ENCODE peak calls at places on chromosomes 3 and 15, in eight cellular contexts. V is pancreas; E is uterus; Q is NCI-H774; T is stimulated activated CD8-positive, alpha-beta memory T cell treated with anti-CD3 and anti-CD28 coated beads, Interleukin-12 subunit alpha, Interleukin-12 subunit beta, amount 100 ng/mL, for 1 hour; U is T-helper 17 cell; F is mesendoderm; I is Right ventricle myocardium superior. K is an unnamed sample.

GRCh38 chr15:101050647-101051290 is 131.6 kb downstream of the LRRK1 start:
- DNase-seq in V (no peak), E (no peak), Q (no peak), T (no peak), U (no peak), F (no peak), I (no peak), K (no peak)

GRCh38 chr3:71101014-71101413 is 482.5 kb downstream of the FOXP1 start:
- DNase-seq in V (no peak), E (no peak), Q (no peak), T (no peak), U (no peak), F (peak), I (no peak), K (no peak)

GRCh38 chr15:40097968-40098476 is 10.7 kb downstream of the BMF start:
- DNase-seq in V (peak), E (peak), Q (no peak), T (no peak), U (no peak), F (no peak), I (peak), K (peak)

GRCh38 chr3:120854908-120855526 is 53.0 kb upstream of the STXBP5L start:
- DNase-seq in V (no peak), E (no peak), Q (no peak), T (no peak), U (no peak), F (no peak), I (no peak), K (no peak)

GRCh38 chr3:58049143-58049785 is 41.0 kb downstream of the FLNB start:
- DNase-seq in V (peak), E (peak), Q (no peak), T (no peak), U (no peak), F (peak), I (no peak), K (no peak)

GRCh38 chr3:33954956-33955355 is 156.5 kb downstream of the PDCD6IP start:
- DNase-seq in V (no peak), E (no peak), Q (no peak), T (no peak), U (no peak), F (peak), I (no peak), K (no peak)

GRCh38 chr3:114878119-114878839 is 268.8 kb downstream of the ZBTB20 start:
- DNase-seq in V (no peak), E (no peak), Q (no peak), T (no peak), U (no peak), F (no peak), I (no peak), K (no peak)

GRCh38 chr3:16474920-16475319 is 38.6 kb downstream of the RFTN1 start:
- DNase-seq in V (no peak), E (no peak), Q (no peak), T (no peak), U (no peak), F (no peak), I (no peak), K (no peak)

GRCh38 chr3:115667175-115668065 is 44.1 kb downstream of the GAP43 start:
- DNase-seq in V (no peak), E (no peak), Q (no peak), T (no peak), U (no peak), F (peak), I (no peak), K (no peak)

GRCh38 chr3:151459360-151459759 is 1.5 kb downstream of the IGSF10 start:
- DNase-seq in V (no peak), E (no peak), Q (peak), T (no peak), U (no peak), F (no peak), I (no peak), K (no peak)

GRCh38 chr3:48476426-48477053 is 27.4 kb downstream of the SHISA5 start:
- DNase-seq in V (no peak), E (no peak), Q (no peak), T (no peak), U (no peak), F (no peak), I (no peak), K (no peak)

GRCh38 chr3:171192176-171192854 is 165.8 kb upstream of the SLC2A2 start:
- DNase-seq in V (no peak), E (no peak), Q (no peak), T (no peak), U (no peak), F (peak), I (no peak), K (no peak)

GRCh38 chr3:121883507-121883906 is 10.7 kb upstream of the SLC15A2 start:
- DNase-seq in V (no peak), E (no peak), Q (no peak), T (no peak), U (no peak), F (peak), I (no peak), K (no peak)

GRCh38 chr3:185846041-185846440 is 21.2 kb upstream of the IGF2BP2 start:
- DNase-seq in V (no peak), E (no peak), Q (no peak), T (no peak), U (no peak), F (peak), I (no peak), K (no peak)

GRCh38 chr15:68197661-68198437 is 7.3 kb downstream of the CALML4 start:
- DNase-seq in V (no peak), E (no peak), Q (no peak), T (no peak), U (no peak), F (no peak), I (no peak), K (no peak)

GRCh38 chr3:155556531-155556930 is 188.3 kb downstream of the PLCH1 start:
- DNase-seq in V (no peak), E (no peak), Q (no peak), T (no peak), U (no peak), F (no peak), I (no peak), K (no peak)

GRCh38 chr15:59594493-59594942 is 17.1 kb upstream of the GCNT3 start:
- DNase-seq in V (peak), E (no peak), Q (no peak), T (no peak), U (no peak), F (no peak), I (no peak), K (no peak)

GRCh38 chr3:63824309-63824708 is 5.2 kb downstream of the C3orf49 start:
- DNase-seq in V (no peak), E (no peak), Q (no peak), T (no peak), U (no peak), F (no peak), I (no peak), K (no peak)

GRCh38 chr3:111236833-111237713 is 165.5 kb downstream of the NECTIN3 start:
- DNase-seq in V (no peak), E (no peak), Q (no peak), T (no peak), U (no peak), F (peak), I (no peak), K (no peak)

GRCh38 chr15:74573987-74574386 is 33.0 kb downstream of the ARID3B start:
- DNase-seq in V (no peak), E (no peak), Q (no peak), T (no peak), U (no peak), F (no peak), I (no peak), K (no peak)

K was measured in Right ventricle myocardium inferior.